ENCODE peak calls at places on chromosomes 12 and 14, in ten cellular contexts. E is retinal pigment epithelial cell, P is fibroblast of lung, K is gastrocnemius medialis, O is adrenal gland, N is cardiac fibroblast, F is sigmoid colon, U is AG09319, X is stomach, C is K562. A is an unnamed sample.

GRCh38 chr12:92654929-92655328 is 47.9 kb upstream of the PLEKHG7 start:
- DNase-seq in O (no peak), E (no peak), P (peak), C (no peak), N (peak), X (no peak), U (peak), F (no peak), K (peak), A (no peak)

GRCh38 chr14:43449291-43449690 is 1057.8 kb downstream of the FSCB start:
- DNase-seq in O (peak), E (peak), X (no peak), N (peak), C (no peak), K (no peak), U (no peak), P (peak), F (no peak), A (no peak)

GRCh38 chr12:82912406-82912805 is 225.7 kb downstream of the TMTC2 start:
- DNase-seq in U (no peak), F (no peak), X (no peak), P (peak), E (peak), C (no peak), N (peak), K (no peak), O (no peak), A (no peak)

GRCh38 chr12:54504550-54504949 is 7.0 kb downstream of the NCKAP1L start:
- DNase-seq in C (no peak), E (no peak), X (no peak), P (no peak), O (no peak), F (no peak), K (no peak), N (no peak), U (no peak), A (no peak)

GRCh38 chr12:57238854-57239554 is 9.5 kb downstream of the SHMT2 start:
- DNase-seq in F (peak), O (peak), U (peak), P (peak), E (no peak), C (peak), N (peak), X (peak), K (peak), A (peak)

GRCh38 chr12:80632835-80633234 is 74.6 kb upstream of the MYF6 start:
- DNase-seq in O (no peak), C (no peak), P (no peak), U (no peak), K (peak), E (no peak), F (no peak), X (no peak), N (peak), A (no peak)

GRCh38 chr12:58920956-58921861 is 905 bp upstream of the LRIG3 start:
- DNase-seq in F (no peak), K (no peak), C (no peak), U (no peak), E (no peak), O (no peak), P (no peak), X (no peak), N (no peak), A (no peak)

GRCh38 chr14:74670726-74671125 is 42.2 kb downstream of the AREL1 start:
- DNase-seq in E (no peak), O (no peak), U (no peak), P (peak), K (no peak), C (no peak), X (no peak), N (peak), F (no peak), A (no peak)

GRCh38 chr12:8127138-8127537 is 3.7 kb downstream of the CLEC4A start:
- DNase-seq in F (no peak), E (no peak), X (no peak), N (no peak), C (no peak), U (no peak), K (no peak), O (peak), P (no peak), A (no peak)

GRCh38 chr12:50057896-50058670 is 687 bp downstream of the ASIC1 start:
- DNase-seq in E (no peak), X (no peak), O (no peak), C (peak), U (no peak), N (no peak), F (no peak), K (no peak), P (no peak), A (no peak)

GRCh38 chr14:95431199-95432145 is 85.0 kb downstream of the SYNE3 start:
- DNase-seq in K (no peak), F (no peak), U (no peak), P (peak), E (no peak), N (peak), C (peak), X (no peak), O (no peak), A (no peak)
- TF ChIP-seq CTCF in K (no peak), F (peak), U (peak), P (peak), E (peak), N (peak), C (peak), X (peak), O (peak), A (no peak)

GRCh38 chr12:103965590-103966407 is at the start of gene TDG:
- DNase-seq in P (peak), X (peak), C (peak), K (peak), N (peak), F (peak), E (peak), O (peak), U (peak), A (peak)
- TF ChIP-seq CTCF in P (peak), X (no peak), C (no peak), K (no peak), N (no peak), F (no peak), E (no peak), O (no peak), U (peak), A (no peak)

GRCh38 chr14:100416921-100417451 is 93.8 kb downstream of the SLC25A47 start:
- DNase-seq in C (no peak), F (no peak), K (no peak), X (no peak), P (peak), O (no peak), N (peak), E (no peak), U (no peak), A (no peak)

GRCh38 chr14:100421756-100422470 is 98.8 kb downstream of the SLC25A47 start:
- DNase-seq in N (no peak), C (no peak), O (no peak), E (no peak), X (no peak), F (peak), K (no peak), P (no peak), U (no peak), A (no peak)

GRCh38 chr14:100417466-100417865 is 94.3 kb downstream of the SLC25A47 start:
- DNase-seq in U (peak), F (peak), O (peak), E (peak), P (peak), N (peak), C (peak), K (peak), X (peak), A (no peak)

GRCh38 chr14:100422556-100423420 is 99.6 kb downstream of the SLC25A47 start:
- DNase-seq in K (no peak), F (peak), P (peak), E (no peak), C (no peak), U (no peak), N (no peak), O (no peak), X (no peak), A (no peak)

DNA sequence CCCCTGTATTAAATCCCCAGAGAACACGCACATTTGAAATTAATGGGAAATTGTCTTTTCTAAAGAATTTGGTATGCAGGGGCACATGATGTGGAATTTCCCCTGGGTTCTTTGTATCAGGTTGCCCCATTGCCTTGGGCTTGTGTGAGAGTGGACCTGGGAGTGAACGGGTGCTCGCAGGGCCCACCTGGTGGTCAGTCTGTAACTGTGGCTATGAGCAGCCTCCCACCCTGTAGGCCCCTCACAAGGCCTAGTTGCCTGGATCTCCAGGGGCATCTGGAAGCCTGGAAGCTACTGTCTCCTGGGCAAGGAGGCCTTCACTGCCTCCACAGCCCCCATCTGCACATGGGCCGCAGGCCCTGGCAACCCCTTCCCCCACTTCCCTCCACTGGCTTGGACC is 96.7 kb downstream of the SLC25A47 start:
- DNase-seq in C (peak), N (no peak), F (peak), E (no peak), U (no peak), P (no peak), X (no peak), O (no peak), K (no peak), A (no peak)
- TF ChIP-seq CTCF in C (no peak), N (no peak), F (no peak), E (peak), U (no peak), P (no peak), X (no peak), O (no peak), K (no peak), A (no peak)

DNA sequence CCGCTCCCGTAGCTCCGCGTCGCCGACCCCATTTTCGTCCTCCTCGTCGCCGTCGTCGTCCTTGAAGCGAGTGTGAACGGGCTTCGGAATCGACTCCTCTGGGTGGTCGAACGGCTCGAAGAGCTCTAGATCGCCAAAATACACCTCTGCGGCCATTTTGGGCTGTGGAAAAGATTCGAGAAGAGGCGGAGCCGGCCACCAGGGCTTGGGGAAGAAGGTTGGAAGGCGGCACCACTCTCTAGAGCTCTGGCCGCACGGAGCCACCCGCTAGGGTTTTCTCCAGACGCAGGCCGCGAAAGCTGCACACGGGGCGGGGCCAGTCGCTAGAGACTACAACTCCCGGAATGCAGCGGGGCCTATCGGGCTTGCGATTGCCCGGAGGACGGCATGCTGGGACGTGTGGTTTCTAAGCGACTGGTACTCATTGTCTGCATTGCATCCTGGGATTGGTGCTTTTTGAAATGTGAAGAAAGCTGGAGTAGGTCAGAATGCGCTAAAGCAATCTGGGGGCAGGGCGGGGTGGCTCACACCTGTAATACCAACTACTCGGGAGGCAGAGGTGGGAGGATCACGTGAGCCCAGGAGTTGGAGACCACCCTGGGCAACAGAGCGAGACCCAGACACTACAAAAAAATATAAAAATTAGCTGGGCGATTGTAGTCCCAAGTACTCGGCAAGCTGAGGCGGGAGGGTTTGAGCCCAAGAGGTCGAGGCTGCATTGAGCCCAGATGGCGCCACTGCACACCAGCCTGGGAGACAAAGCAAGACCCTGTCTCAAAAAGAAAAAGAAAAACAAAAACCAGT is at the start of gene ZCCHC8:
- DNase-seq in X (peak), O (peak), U (peak), C (peak), E (peak), K (peak), F (peak), P (peak), N (peak), A (peak)
- TF ChIP-seq CTCF in X (no peak), O (no peak), U (no peak), C (no peak), E (peak), K (no peak), F (no peak), P (peak), N (no peak), A (no peak)

DNA sequence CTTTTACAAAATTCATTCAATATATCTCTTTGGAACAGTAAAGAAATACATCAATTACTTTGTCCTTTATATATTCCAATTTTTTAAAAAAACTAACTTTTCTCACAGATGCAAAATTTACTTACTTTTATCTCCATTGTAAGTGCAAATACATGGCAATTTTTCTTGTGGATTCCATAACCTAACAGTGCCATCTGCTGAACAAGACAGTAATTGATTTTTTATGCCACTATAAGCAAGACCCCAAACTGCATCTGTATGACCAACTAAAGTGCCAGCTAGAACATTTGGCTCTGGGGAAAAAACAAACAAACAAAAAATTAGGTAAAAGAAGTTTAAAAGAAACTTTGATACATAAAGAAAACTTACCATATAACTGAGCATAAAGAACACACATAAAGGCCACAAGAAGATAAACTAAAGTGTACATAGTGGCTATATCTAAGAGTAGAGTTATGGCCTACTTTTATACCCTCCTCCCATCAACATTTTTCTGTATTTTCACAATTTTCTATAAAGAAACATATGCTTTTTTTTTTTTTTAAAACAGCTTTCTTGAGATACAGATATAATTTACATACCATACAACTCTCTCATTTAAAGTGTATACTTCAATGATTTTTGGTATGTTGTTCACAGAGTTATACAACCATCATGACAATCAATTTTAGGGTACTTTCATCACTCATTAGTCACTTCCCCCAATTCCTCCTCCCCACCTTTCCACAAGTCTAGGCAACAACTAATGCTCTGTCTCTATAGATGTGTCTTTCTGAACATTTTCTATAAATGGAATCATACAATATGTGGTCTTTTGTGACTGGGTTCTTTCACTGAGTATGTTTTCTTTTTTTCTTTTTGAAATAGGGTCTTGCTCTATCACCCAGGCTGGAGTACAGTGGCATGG is 32.6 kb downstream of the COCH start:
- DNase-seq in X (no peak), C (no peak), O (no peak), K (no peak), E (no peak), P (peak), F (no peak), N (peak), U (no peak), A (no peak)
- TF ChIP-seq CTCF in X (no peak), C (no peak), O (peak), K (no peak), E (peak), P (peak), F (no peak), N (peak), U (peak), A (no peak)

GRCh38 chr14:89848165-89848564 is 106.4 kb downstream of the EFCAB11 start:
- DNase-seq in P (peak), N (peak), K (no peak), F (no peak), U (no peak), X (no peak), C (no peak), E (no peak), O (no peak), A (no peak)
- TF ChIP-seq CTCF in P (peak), N (peak), K (peak), F (peak), U (peak), X (peak), C (no peak), E (peak), O (peak), A (no peak)

GRCh38 chr12:13962699-13963098 is 18.7 kb downstream of the GRIN2B start:
- DNase-seq in P (no peak), X (no peak), C (peak), F (no peak), O (no peak), K (no peak), N (no peak), U (no peak), E (no peak), A (no peak)
- TF ChIP-seq CTCF in P (no peak), X (no peak), C (peak), F (no peak), O (no peak), K (no peak), N (no peak), U (no peak), E (peak), A (no peak)

GRCh38 chr14:92551066-92551841 is 37.7 kb downstream of the RIN3 start:
- DNase-seq in K (no peak), C (no peak), N (no peak), U (no peak), P (no peak), E (no peak), X (no peak), F (no peak), O (no peak), A (no peak)

GRCh38 chr14:92549096-92549852 is 35.7 kb downstream of the RIN3 start:
- DNase-seq in F (no peak), K (no peak), O (peak), E (no peak), P (no peak), U (no peak), C (no peak), X (no peak), N (no peak), A (no peak)

GRCh38 chr14:92552066-92552465 is 38.5 kb downstream of the RIN3 start:
- DNase-seq in O (no peak), X (no peak), F (no peak), K (no peak), N (no peak), E (no peak), U (no peak), P (no peak), C (no peak), A (no peak)

GRCh38 chr14:92546347-92547053 is 32.9 kb downstream of the RIN3 start:
- DNase-seq in E (no peak), K (no peak), O (no peak), C (no peak), F (no peak), N (peak), U (no peak), P (peak), X (no peak), A (no peak)

GRCh38 chr14:92549853-92550244 is 36.3 kb downstream of the RIN3 start:
- DNase-seq in N (no peak), E (no peak), U (peak), O (peak), C (peak), X (no peak), K (peak), P (peak), F (peak), A (no peak)
- TF ChIP-seq CTCF in N (no peak), E (no peak), U (no peak), O (no peak), C (no peak), X (no peak), K (no peak), P (no peak), F (no peak), A (no peak)

A was measured in natural killer cell.